ENCODE peak calls at places on chromosomes 5 and 9, in seven cellular contexts. J is GOT3, S is right atrium auricular region, T is type B pancreatic cell, E is AG20443, Z is D341Med, I is heart right ventricle. G is an unnamed sample.
A peak's percentile ranks its signal among the peaks of the same experiment; 100 is the strongest.

GRCh38 chr9:94182532-94182931 is 76.6 kb upstream of the ZNF169 start:
- DNase-seq in J (no peak), S (no peak), T (no peak), E (no peak), Z (no peak), I (no peak), G (no peak)

GRCh38 chr9:70600479-70600878 is 186.0 kb upstream of the KLF9 start:
- DNase-seq in J (no peak), S (peak; percentile 74), T (no peak), E (peak; percentile 44), Z (no peak), I (no peak), G (no peak)

GRCh38 chr9:124873664-124874063 is 11.7 kb downstream of the ARPC5L start:
- DNase-seq in J (no peak), S (no peak), T (no peak), E (no peak), Z (no peak), I (no peak), G (no peak)

GRCh38 chr9:134643306-134643705 is 1.7 kb downstream of the COL5A1 start:
- DNase-seq in J (no peak), S (no peak), T (no peak), E (peak; percentile 64), Z (no peak), I (no peak), G (no peak)

GRCh38 chr9:127076860-127077657 is 45.4 kb downstream of the ANGPTL2 start:
- DNase-seq in J (no peak), S (no peak), T (peak; percentile 22), E (no peak), Z (no peak), I (no peak), G (peak; percentile 35)

GRCh38 chr5:160315968-160316367 is 3.6 kb upstream of the CCNJL start:
- DNase-seq in J (no peak), S (no peak), T (no peak), E (no peak), Z (no peak), I (no peak), G (no peak)

GRCh38 chr9:114824130-114824529 is 18.3 kb upstream of the TNFSF15 start:
- DNase-seq in J (no peak), S (no peak), T (no peak), E (peak; percentile 62), Z (no peak), I (no peak), G (no peak)

GRCh38 chr5:6396043-6396442 is 17.7 kb upstream of the MED10 start:
- DNase-seq in J (no peak), S (peak; percentile 30), T (peak; percentile 32), E (no peak), Z (no peak), I (no peak), G (no peak)

GRCh38 chr9:93300175-93300572 is 116.2 kb downstream of the WNK2 start:
- DNase-seq in J (no peak), S (no peak), T (peak; percentile 49), E (no peak), Z (no peak), I (no peak), G (peak; percentile 45)

GRCh38 chr9:12680341-12680740 is 12.8 kb upstream of the TYRP1 start:
- DNase-seq in J (no peak), S (no peak), T (no peak), E (peak; percentile 34), Z (no peak), I (no peak), G (no peak)

GRCh38 chr5:151078490-151079262 is 2.2 kb downstream of the TNIP1 start:
- DNase-seq in J (no peak), S (no peak), T (no peak), E (no peak), Z (no peak), I (no peak), G (no peak)

GRCh38 chr9:101716629-101717028 is 21.8 kb downstream of the GRIN3A start:
- DNase-seq in J (no peak), S (no peak), T (no peak), E (peak; percentile 13), Z (peak; percentile 25), I (no peak), G (no peak)

GRCh38 chr9:34992376-34992951 is 2.9 kb downstream of the DNAJB5 start:
- DNase-seq in J (no peak), S (peak; percentile 84), T (no peak), E (peak; percentile 73), Z (no peak), I (peak; percentile 56), G (peak; percentile 95)

GRCh38 chr9:122819791-122820489 is 8.4 kb downstream of the PDCL start:
- DNase-seq in J (no peak), S (peak; percentile 36), T (no peak), E (no peak), Z (no peak), I (no peak), G (no peak)

GRCh38 chr5:179679014-179679674 is 1.7 kb downstream of the CBY3 start:
- DNase-seq in J (no peak), S (peak; percentile 82), T (peak; percentile 76), E (peak; percentile 42), Z (no peak), I (peak; percentile 84), G (peak; percentile 77)

GRCh38 chr9:135468866-135469521 is 10.6 kb upstream of the PPP1R26 start:
- DNase-seq in J (no peak), S (no peak), T (no peak), E (no peak), Z (no peak), I (no peak), G (no peak)

GRCh38 chr9:9612755-9613154 is 1000.0 kb downstream of the PTPRD start:
- DNase-seq in J (no peak), S (no peak), T (no peak), E (no peak), Z (no peak), I (no peak), G (no peak)

GRCh38 chr5:16489322-16489791 is 23.8 kb upstream of the ZNF622 start:
- DNase-seq in J (no peak), S (no peak), T (no peak), E (peak; percentile 68), Z (peak; percentile 36), I (no peak), G (no peak)

GRCh38 chr9:113614843-113615648 is 151.5 kb downstream of the RGS3 start:
- DNase-seq in J (no peak), S (peak; percentile 72), T (no peak), E (peak; percentile 74), Z (no peak), I (no peak), G (no peak)

GRCh38 chr9:127557466-127557869 is 54.6 kb upstream of the STXBP1 start:
- DNase-seq in J (no peak), S (no peak), T (no peak), E (peak; percentile 55), Z (no peak), I (peak; percentile 46), G (no peak)

GRCh38 chr9:127667906-127668305 is 38.9 kb upstream of the CFAP157 start:
- DNase-seq in J (no peak), S (no peak), T (no peak), E (no peak), Z (no peak), I (no peak), G (no peak)

GRCh38 chr5:156879665-156880285 is 29.7 kb downstream of the PPP1R2B start:
- DNase-seq in J (no peak), S (no peak), T (no peak), E (no peak), Z (peak; percentile 21), I (no peak), G (no peak)

GRCh38 chr5:151917931-151918330 is 6.7 kb downstream of the GLRA1 start:
- DNase-seq in J (no peak), S (no peak), T (no peak), E (no peak), Z (no peak), I (no peak), G (no peak)

GRCh38 chr9:136512651-136513066 is 29.8 kb upstream of the SEC16A start:
- DNase-seq in J (no peak), S (no peak), T (no peak), E (peak; percentile 63), Z (no peak), I (no peak), G (no peak)

GRCh38 chr5:133847886-133848285 is 120.5 kb downstream of the C5orf15 start:
- DNase-seq in J (no peak), S (no peak), T (no peak), E (no peak), Z (no peak), I (no peak), G (peak; percentile 65)

GRCh38 chr9:116081437-116082110 is 72.0 kb upstream of the PAPPA start:
- DNase-seq in J (no peak), S (no peak), T (no peak), E (no peak), Z (no peak), I (no peak), G (no peak)

GRCh38 chr5:40464461-40464860 is 215.3 kb upstream of the PTGER4 start:
- DNase-seq in J (no peak), S (no peak), T (no peak), E (no peak), Z (no peak), I (no peak), G (no peak)